ENCODE peak calls at places on chromosomes 5 and 9, in five cellular contexts. I is H1, O is SJCRH30, P is germinal center, G is body of pancreas. C is an unnamed sample.

GRCh38 chr5:113345261-113345940 is 89.4 kb downstream of the TSSK1B start:
- DNase-seq in I (no peak), O (no peak), P (no peak), G (no peak), C (no peak)

GRCh38 chr5:38768411-38769211 is 77.2 kb upstream of the OSMR start:
- DNase-seq in I (no peak), O (no peak), P (no peak), G (no peak), C (no peak)

GRCh38 chr5:4909086-4909485 is 231.0 kb upstream of the ADAMTS16 start:
- DNase-seq in I (no peak), O (no peak), P (no peak), G (no peak), C (no peak)

GRCh38 chr9:8429768-8430167 is 630.2 kb upstream of the DMAC1 start:
- DNase-seq in I (no peak), O (no peak), P (no peak), G (no peak), C (no peak)

GRCh38 chr5:83777856-83778255 is 57.2 kb upstream of the HAPLN1 start:
- DNase-seq in I (no peak), O (no peak), P (no peak), G (no peak), C (no peak)

GRCh38 chr5:7650755-7651154 is 200.2 kb downstream of the CFAP90 start:
- DNase-seq in I (no peak), O (no peak), P (no peak), G (no peak), C (no peak)

GRCh38 chr9:137087409-137087925 is 682 bp downstream of the MAN1B1 start:
- DNase-seq in I (no peak), O (no peak), P (peak; percentile 16), G (no peak), C (no peak)

GRCh38 chr5:117615226-117615625 is 1040.6 kb upstream of the SEMA6A start:
- DNase-seq in I (no peak), O (no peak), P (no peak), G (no peak), C (no peak)

GRCh38 chr5:71839049-71839834 is 120.2 kb downstream of the CARTPT start:
- DNase-seq in I (no peak), O (no peak), P (no peak), G (no peak), C (no peak)

GRCh38 chr5:90353254-90353653 is 56.3 kb downstream of the CETN3 start:
- DNase-seq in I (no peak), O (no peak), P (no peak), G (no peak), C (no peak)

GRCh38 chr9:127921592-127922120 is 4.8 kb upstream of the ST6GALNAC4 start:
- DNase-seq in I (no peak), O (peak; percentile 79), P (peak; percentile 87), G (peak; percentile 66), C (peak; percentile 79)

GRCh38 chr9:81183763-81184162 is 505.6 kb downstream of the TLE1 start:
- DNase-seq in I (no peak), O (peak; percentile 75), P (no peak), G (no peak), C (no peak)

GRCh38 chr9:79955300-79955699 is 383.5 kb downstream of the TLE4 start:
- DNase-seq in I (no peak), O (peak; percentile 20), P (no peak), G (no peak), C (no peak)

GRCh38 chr5:21219966-21220365 is 1232.0 kb upstream of the CDH18 start:
- DNase-seq in I (no peak), O (no peak), P (no peak), G (no peak), C (no peak)

GRCh38 chr5:134873494-134873893 is 677 bp upstream of the TXNDC15 start:
- DNase-seq in I (no peak), O (peak; percentile 20), P (peak; percentile 36), G (no peak), C (no peak)

GRCh38 chr5:90386099-90386710 is 23.4 kb downstream of the CETN3 start:
- DNase-seq in I (no peak), O (peak; percentile 46), P (no peak), G (no peak), C (no peak)

GRCh38 chr9:131312822-131313770 is 23.6 kb downstream of the PLPP7 start:
- DNase-seq in I (no peak), O (peak; percentile 41), P (no peak), G (no peak), C (no peak)

GRCh38 chr5:58016329-58016728 is 443.6 kb downstream of the PLK2 start:
- DNase-seq in I (no peak), O (peak; percentile 43), P (no peak), G (no peak), C (no peak)

GRCh38 chr9:6015278-6016157 is at the start of gene RANBP6:
- DNase-seq in I (peak; percentile 57), O (peak; percentile 88), P (peak; percentile 91), G (peak; percentile 91), C (peak; percentile 90)

GRCh38 chr5:76816110-76816831 is 2.6 kb upstream of the F2RL1 start:
- DNase-seq in I (no peak), O (no peak), P (no peak), G (no peak), C (no peak)

GRCh38 chr5:97224112-97224750 is 41.2 kb upstream of the RIOK2 start:
- DNase-seq in I (no peak), O (no peak), P (no peak), G (peak; percentile 11), C (no peak)

GRCh38 chr5:20276061-20276958 is 288.3 kb upstream of the CDH18 start:
- DNase-seq in I (no peak), O (no peak), P (no peak), G (no peak), C (no peak)

GRCh38 chr5:51829691-51830090 is 446.4 kb downstream of the ISL1 start:
- DNase-seq in I (no peak), O (no peak), P (no peak), G (no peak), C (no peak)

GRCh38 chr5:178367351-178368120 is 134.9 kb upstream of the PHYKPL start:
- DNase-seq in I (no peak), O (no peak), P (no peak), G (no peak), C (no peak)

GRCh38 chr5:103057208-103058130 is 62.5 kb downstream of the GIN1 start:
- DNase-seq in I (no peak), O (no peak), P (no peak), G (no peak), C (no peak)

GRCh38 chr5:115243412-115243811 is 19.3 kb downstream of the PGGT1B start:
- DNase-seq in I (no peak), O (no peak), P (no peak), G (no peak), C (no peak)

GRCh38 chr5:95069948-95070347 is 214.9 kb downstream of the MCTP1 start:
- DNase-seq in I (no peak), O (no peak), P (no peak), G (peak; percentile 7), C (no peak)

GRCh38 chr5:19488786-19489185 is 499.2 kb downstream of the CDH18 start:
- DNase-seq in I (no peak), O (no peak), P (no peak), G (no peak), C (no peak)